ENCODE peak calls at places on chromosome 12, in six cellular contexts. S, C, O, D, M and W are unnamed samples.

GRCh38 chr12:59329457-59329856 is 266.4 kb upstream of the SLC16A7 start:
- DNase-seq in S (no peak), O (no peak), M (no peak), D (no peak), C (no peak), W (no peak)

GRCh38 chr12:51247523-51248206 is 9.0 kb downstream of the DAZAP2 start:
- DNase-seq in S (no peak), O (no peak), C (no peak), D (no peak), M (no peak), W (peak)

GRCh38 chr12:29882771-29883315 is 99.1 kb upstream of the TMTC1 start:
- DNase-seq in C (no peak), O (no peak), M (no peak), D (no peak), S (no peak), W (no peak)

GRCh38 chr12:62631531-62632520 is 165.2 kb downstream of the MON2 start:
- DNase-seq in S (peak), M (peak), D (peak), C (peak), O (peak), W (peak)

GRCh38 chr12:41336041-41336552 is 148.0 kb downstream of the PDZRN4 start:
- DNase-seq in S (no peak), O (no peak), C (no peak), D (no peak), M (no peak), W (no peak)

GRCh38 chr12:92363295-92364146 is 217.9 kb upstream of the BTG1 start:
- DNase-seq in C (peak), M (peak), D (no peak), S (peak), O (no peak), W (peak)

GRCh38 chr12:122981036-122981471 is 573 bp downstream of the ARL6IP4 start:
- DNase-seq in M (no peak), D (peak), C (no peak), O (no peak), S (no peak), W (peak)

GRCh38 chr12:104738371-104738710 is 219.7 kb downstream of the SLC41A2 start:
- DNase-seq in C (no peak), O (no peak), M (no peak), S (no peak), D (no peak), W (no peak)

GRCh38 chr12:9118161-9118560 is 2.4 kb upstream of the A2M start:
- DNase-seq in S (no peak), O (no peak), D (no peak), C (peak), M (no peak), W (no peak)

GRCh38 chr12:61282790-61283575 is 977.2 kb upstream of the USP15 start:
- DNase-seq in O (no peak), C (no peak), S (no peak), D (no peak), M (no peak), W (no peak)

GRCh38 chr12:100077367-100077766 is 65.3 kb downstream of the BLTP3B start:
- DNase-seq in S (no peak), M (no peak), C (peak), O (no peak), D (no peak), W (no peak)

GRCh38 chr12:93990832-93991748 is 157.3 kb upstream of the PLXNC1 start:
- DNase-seq in M (peak), C (no peak), O (peak), S (peak), D (peak), W (peak)

GRCh38 chr12:117497407-117497806 is 136.0 kb upstream of the NOS1 start:
- DNase-seq in S (no peak), D (no peak), C (no peak), M (no peak), O (no peak), W (no peak)

GRCh38 chr12:53696655-53697321 is 20.9 kb upstream of the ATP5MC2 start:
- DNase-seq in C (no peak), O (no peak), S (no peak), D (no peak), M (no peak), W (no peak)

GRCh38 chr12:481422-481821 is 21.7 kb downstream of the B4GALNT3 start:
- DNase-seq in O (peak), M (no peak), S (no peak), C (no peak), D (no peak), W (peak)

GRCh38 chr12:58670623-58671022 is 249.7 kb downstream of the LRIG3 start:
- DNase-seq in D (no peak), C (no peak), S (no peak), O (no peak), M (no peak), W (no peak)

GRCh38 chr12:107130830-107131760 is 37.7 kb upstream of the CRY1 start:
- DNase-seq in O (no peak), C (no peak), M (no peak), D (no peak), S (no peak), W (no peak)

GRCh38 chr12:125187148-125187733 is 122.0 kb downstream of the AACS start:
- DNase-seq in O (no peak), M (no peak), D (peak), S (no peak), C (no peak), W (peak)

GRCh38 chr12:14417717-14418116 is 52.2 kb downstream of the ATF7IP start:
- DNase-seq in O (peak), D (peak), C (peak), S (peak), M (peak), W (peak)

GRCh38 chr12:56143225-56143624 is 9.2 kb upstream of the MYL6B start:
- DNase-seq in C (no peak), O (no peak), M (no peak), S (no peak), D (no peak), W (no peak)

GRCh38 chr12:130764475-130765185 is 48.5 kb upstream of the RIMBP2 start:
- DNase-seq in O (peak), M (no peak), D (no peak), S (no peak), C (no peak), W (peak)

GRCh38 chr12:133106253-133106652 is 23.8 kb downstream of the ZNF891 start:
- DNase-seq in O (no peak), M (no peak), D (no peak), C (no peak), S (no peak), W (no peak)

GRCh38 chr12:49547090-49547690 is 8.4 kb downstream of the KCNH3 start:
- DNase-seq in C (no peak), S (no peak), O (no peak), M (no peak), D (no peak), W (no peak)

GRCh38 chr12:89353188-89353822 is 1.0 kb upstream of the DUSP6 start:
- DNase-seq in M (peak), C (peak), S (peak), D (peak), O (no peak), W (peak)

DNA sequence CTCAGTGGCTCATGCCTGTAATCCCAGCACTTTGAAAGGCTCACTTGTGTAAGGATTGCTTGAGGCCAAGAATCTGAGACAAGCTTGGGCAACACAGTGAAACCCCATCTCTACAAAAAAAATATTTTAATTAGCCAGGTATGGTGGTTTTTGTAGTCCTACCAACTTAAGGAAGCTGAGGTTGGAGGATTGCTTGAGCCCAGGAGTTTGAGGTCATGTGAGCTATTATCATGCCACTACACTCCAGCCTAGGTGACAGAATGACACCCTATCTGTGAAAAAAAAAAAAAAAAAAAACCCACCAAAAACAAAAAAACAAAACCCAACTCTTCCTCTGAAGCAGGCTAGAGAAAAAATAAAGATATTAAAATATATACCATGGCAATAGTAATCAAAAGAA is 41.2 kb downstream of the TMEM116 start:
- DNase-seq in C (no peak), D (no peak), O (no peak), M (no peak), S (no peak), W (no peak)
- TF ChIP-seq CTCF in C (no peak), D (no peak), O (no peak), M (no peak), S (no peak), W (no peak)

GRCh38 chr12:2187195-2187963 is 134.6 kb downstream of the CACNA1C start:
- DNase-seq in D (no peak), M (no peak), C (no peak), S (no peak), O (no peak), W (no peak)

GRCh38 chr12:2179953-2180736 is 127.4 kb downstream of the CACNA1C start:
- DNase-seq in C (peak), D (no peak), S (no peak), M (peak), O (peak), W (no peak)

GRCh38 chr12:2180737-2181082 is 127.9 kb downstream of the CACNA1C start:
- DNase-seq in O (no peak), M (no peak), S (no peak), C (no peak), D (no peak), W (no peak)

GRCh38 chr12:2185751-2186341 is 133.1 kb downstream of the CACNA1C start:
- DNase-seq in C (no peak), M (no peak), S (no peak), D (no peak), O (no peak), W (no peak)

DNA sequence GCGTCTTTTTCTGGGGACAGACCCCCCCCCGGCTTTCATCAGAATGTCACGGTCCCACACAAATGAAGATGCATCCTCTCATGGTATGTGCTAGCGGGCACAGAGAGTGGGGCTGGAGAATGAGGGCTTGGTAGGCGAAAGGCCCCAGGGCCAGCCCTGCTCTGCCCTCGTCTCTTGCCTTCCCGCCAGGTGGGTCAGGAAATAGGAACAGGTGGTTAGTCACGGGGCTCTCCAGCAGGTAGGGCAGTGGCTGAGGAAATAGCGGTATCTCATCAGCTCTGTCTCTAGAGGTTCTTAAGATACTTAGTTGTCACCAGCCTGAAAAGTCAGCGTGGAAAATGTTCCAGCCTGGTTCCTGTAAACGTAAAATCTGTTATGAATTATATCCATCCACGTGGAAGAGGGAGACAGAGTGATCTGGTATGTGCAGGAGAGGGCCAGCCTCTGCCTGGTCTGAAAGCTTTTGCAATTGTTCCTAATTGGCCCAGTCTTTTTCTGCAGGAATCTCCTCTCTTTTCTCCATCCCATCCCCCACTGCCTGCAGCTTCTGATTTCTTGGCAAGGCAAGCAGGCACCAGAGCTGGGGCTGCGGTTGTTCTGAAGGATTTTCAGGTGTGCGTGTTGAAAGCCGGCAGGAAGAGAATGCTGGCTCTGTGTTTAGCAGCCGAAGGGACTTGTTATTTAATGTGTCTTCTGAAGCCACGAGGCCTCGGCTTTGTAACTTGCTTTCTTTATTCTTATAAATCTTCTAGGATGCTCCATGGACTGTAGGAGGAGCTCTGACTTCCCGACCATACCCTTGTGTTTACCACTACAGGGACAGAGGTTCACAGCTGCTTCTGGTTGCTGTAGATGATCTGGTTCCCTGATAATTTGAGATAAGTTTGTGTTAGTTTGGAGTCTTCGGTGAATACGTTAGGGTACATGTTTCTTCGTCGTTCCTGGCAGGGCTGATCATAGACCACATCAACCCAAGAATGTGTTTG is 131.1 kb downstream of the CACNA1C start:
- DNase-seq in M (peak), D (peak), O (peak), S (no peak), C (peak), W (no peak)
- TF ChIP-seq CTCF in M (no peak), D (no peak), O (peak), S (no peak), C (no peak), W (no peak)

DNA sequence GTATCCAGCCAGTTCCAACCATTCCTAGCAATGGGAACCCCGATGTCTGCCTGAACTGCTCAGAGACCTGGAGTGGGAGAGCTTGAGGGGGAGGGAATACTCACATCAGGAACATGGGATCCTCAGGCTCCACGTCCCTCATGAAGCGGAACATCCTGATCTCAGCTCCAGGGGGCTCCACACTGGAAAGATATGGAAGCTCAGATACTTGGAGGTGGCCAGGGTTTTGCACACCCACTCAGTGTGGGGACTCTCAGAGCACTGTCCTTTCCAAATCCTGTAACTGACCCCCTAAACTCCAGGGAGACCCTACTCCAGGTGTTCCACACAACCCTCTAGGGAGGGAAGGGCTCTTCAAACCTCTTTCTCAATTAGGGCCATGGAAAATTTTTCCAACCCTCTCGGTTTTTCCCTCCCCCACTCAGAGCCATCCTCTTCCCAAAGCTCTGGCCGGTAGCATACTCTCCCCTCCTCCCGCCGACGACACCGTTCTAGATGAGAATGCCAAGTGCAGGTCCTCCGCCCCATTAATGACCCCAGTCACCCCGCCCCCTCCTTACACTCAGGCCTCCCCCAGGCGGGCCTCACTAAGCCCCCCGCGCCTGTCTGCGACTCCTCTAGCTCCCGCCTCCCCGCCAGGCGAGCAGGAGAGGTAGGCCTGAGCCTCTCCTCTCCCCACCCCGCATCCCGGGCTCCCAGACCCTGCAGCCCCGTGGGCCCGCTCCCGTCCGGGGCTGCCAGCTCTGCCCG is 585 bp downstream of the MLF2 start:
- DNase-seq in D (peak), S (no peak), C (no peak), M (peak), O (no peak), W (peak)
- TF ChIP-seq CTCF in D (no peak), S (peak), C (no peak), M (no peak), O (peak), W (peak)

DNA sequence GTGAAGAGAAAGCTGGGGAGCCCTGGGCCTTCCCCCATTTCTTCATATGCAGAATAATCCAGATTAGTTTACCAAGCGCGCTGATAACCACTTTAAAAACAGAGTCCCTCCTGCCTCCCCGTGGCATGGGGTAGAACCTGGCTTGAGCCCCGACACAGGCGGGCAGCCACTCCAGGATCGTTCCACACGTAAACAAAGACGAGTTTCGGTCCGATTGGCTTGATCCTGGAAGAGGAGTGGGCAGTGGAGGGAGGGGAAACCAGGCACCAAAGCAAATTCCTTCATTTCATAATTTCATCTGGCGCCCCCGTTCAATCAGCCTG is 909 bp upstream of the GPRC5A start:
- DNase-seq in D (no peak), C (no peak), M (peak), O (no peak), S (no peak), W (no peak)
- TF ChIP-seq CTCF in D (no peak), C (no peak), M (no peak), O (no peak), S (no peak), W (no peak)